ENCODE peak calls at places on chromosomes 7 and 10, in six cellular contexts. J, O, D, Y, E and W are unnamed samples.

GRCh38 chr7:42673951-42674350 is 237.9 kb downstream of the C7orf25 start:
- DNase-seq in J (no peak), O (no peak), D (no peak), Y (peak), E (no peak), W (no peak)

GRCh38 chr10:62270020-62270419 is 1.4 kb upstream of the RTKN2 start:
- DNase-seq in J (no peak), O (no peak), D (no peak), Y (no peak), E (no peak), W (no peak)

GRCh38 chr7:13327669-13328068 is 640.2 kb downstream of the ARL4A start:
- DNase-seq in J (no peak), O (no peak), D (no peak), Y (no peak), E (no peak), W (no peak)

GRCh38 chr10:125514206-125515162 is 168.5 kb downstream of the TEX36 start:
- DNase-seq in J (no peak), O (no peak), D (no peak), Y (no peak), E (no peak), W (no peak)

GRCh38 chr7:47939425-47940036 is 8.7 kb downstream of the PKD1L1 start:
- DNase-seq in J (no peak), O (no peak), D (no peak), Y (no peak), E (no peak), W (no peak)

GRCh38 chr10:69069090-69070042 is 18.5 kb upstream of the SRGN start:
- DNase-seq in J (no peak), O (no peak), D (no peak), Y (no peak), E (no peak), W (no peak)

GRCh38 chr7:26988975-26989374 is 106.8 kb downstream of the HOXA1 start:
- DNase-seq in J (no peak), O (no peak), D (no peak), Y (no peak), E (no peak), W (no peak)

GRCh38 chr7:150356265-150356897 is 12.2 kb upstream of the REPIN1 start:
- DNase-seq in J (no peak), O (no peak), D (no peak), Y (peak), E (no peak), W (peak)

GRCh38 chr10:88108115-88108610 is 244.7 kb downstream of the PTEN start:
- DNase-seq in J (no peak), O (no peak), D (no peak), Y (peak), E (no peak), W (no peak)

GRCh38 chr10:46557319-46558140 is 1.1 kb upstream of the GPRIN2 start:
- DNase-seq in J (peak), O (no peak), D (peak), Y (peak), E (peak), W (no peak)

GRCh38 chr10:14889318-14889717 is 10.7 kb downstream of the SUV39H2 start:
- DNase-seq in J (no peak), O (no peak), D (no peak), Y (no peak), E (no peak), W (peak)

GRCh38 chr10:92413519-92413918 is 122.6 kb downstream of the MARCHF5 start:
- DNase-seq in J (no peak), O (no peak), D (no peak), Y (no peak), E (no peak), W (no peak)

GRCh38 chr10:36534471-36535002 is 590.9 kb upstream of the ANKRD30A start:
- DNase-seq in J (no peak), O (no peak), D (no peak), Y (peak), E (no peak), W (no peak)

GRCh38 chr10:69272620-69273019 is 5.7 kb upstream of the HK1 start:
- DNase-seq in J (no peak), O (no peak), D (no peak), Y (no peak), E (no peak), W (no peak)

GRCh38 chr10:115654961-115655360 is 561.8 kb downstream of the ATRNL1 start:
- DNase-seq in J (no peak), O (no peak), D (no peak), Y (no peak), E (no peak), W (no peak)

GRCh38 chr7:1550005-1550845 is 5.8 kb downstream of the TMEM184A start:
- DNase-seq in J (no peak), O (peak), D (no peak), Y (no peak), E (no peak), W (no peak)

GRCh38 chr7:28685660-28686417 is 272.3 kb downstream of the TRIL start:
- DNase-seq in J (peak), O (peak), D (peak), Y (no peak), E (peak), W (no peak)

GRCh38 chr10:112950714-112951348 is 784 bp downstream of the TCF7L2 start:
- DNase-seq in J (no peak), O (peak), D (peak), Y (peak), E (peak), W (peak)

GRCh38 chr10:17144757-17145156 is 15.1 kb upstream of the CUBN start:
- DNase-seq in J (no peak), O (no peak), D (no peak), Y (peak), E (no peak), W (peak)

GRCh38 chr10:65818990-65819389 is 1106.8 kb upstream of the LRRTM3 start:
- DNase-seq in J (no peak), O (no peak), D (no peak), Y (no peak), E (no peak), W (no peak)

GRCh38 chr10:109963439-109963838 is 40.1 kb upstream of the XPNPEP1 start:
- DNase-seq in J (no peak), O (no peak), D (no peak), Y (no peak), E (no peak), W (no peak)

DNA sequence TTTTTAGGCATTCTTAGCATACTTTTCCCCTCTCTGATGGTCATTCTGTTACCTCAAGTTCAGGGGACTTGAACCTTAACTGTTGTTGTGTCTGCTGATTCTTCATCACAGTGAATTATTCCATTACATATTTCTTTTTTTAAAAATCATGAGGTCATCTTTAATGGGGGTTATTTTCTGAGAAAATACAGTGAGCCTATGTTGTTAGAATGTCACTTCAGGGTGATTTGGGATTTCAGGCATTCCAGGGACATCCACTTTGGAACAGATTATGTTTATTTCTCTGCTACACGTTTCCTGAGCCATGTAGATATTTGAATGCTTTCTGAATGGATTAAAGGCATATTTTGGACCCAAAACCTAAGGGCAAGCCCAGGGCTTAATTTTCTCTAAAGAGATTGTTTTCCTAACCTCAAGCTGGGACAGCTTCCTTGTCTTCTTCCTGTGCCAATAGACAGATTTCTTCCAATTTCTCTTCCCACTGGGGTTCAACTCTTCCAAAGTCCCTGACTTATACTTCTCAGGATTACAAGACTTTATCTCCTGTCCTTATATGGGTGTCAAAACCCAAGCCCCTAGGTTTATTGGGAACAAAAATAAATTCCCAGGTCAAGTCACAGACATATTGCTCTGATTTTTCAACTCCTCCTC is 271.7 kb downstream of the ARHGAP12 start:
- DNase-seq in J (no peak), O (no peak), D (no peak), Y (no peak), E (no peak), W (no peak)
- H3K27ac ChIP-seq in J (peak), O (peak), D (peak), Y (no peak), E (peak), W (no peak)

GRCh38 chr7:44666566-44666965 is 60.1 kb downstream of the OGDH start:
- DNase-seq in J (no peak), O (no peak), D (no peak), Y (no peak), E (no peak), W (no peak)

GRCh38 chr7:44664756-44665461 is 58.5 kb downstream of the OGDH start:
- DNase-seq in J (no peak), O (no peak), D (no peak), Y (no peak), E (no peak), W (no peak)

GRCh38 chr7:44661233-44661632 is 54.8 kb downstream of the OGDH start:
- DNase-seq in J (no peak), O (no peak), D (no peak), Y (no peak), E (no peak), W (no peak)

GRCh38 chr7:44667190-44667589 is 60.8 kb downstream of the OGDH start:
- DNase-seq in J (no peak), O (no peak), D (no peak), Y (no peak), E (no peak), W (no peak)

DNA sequence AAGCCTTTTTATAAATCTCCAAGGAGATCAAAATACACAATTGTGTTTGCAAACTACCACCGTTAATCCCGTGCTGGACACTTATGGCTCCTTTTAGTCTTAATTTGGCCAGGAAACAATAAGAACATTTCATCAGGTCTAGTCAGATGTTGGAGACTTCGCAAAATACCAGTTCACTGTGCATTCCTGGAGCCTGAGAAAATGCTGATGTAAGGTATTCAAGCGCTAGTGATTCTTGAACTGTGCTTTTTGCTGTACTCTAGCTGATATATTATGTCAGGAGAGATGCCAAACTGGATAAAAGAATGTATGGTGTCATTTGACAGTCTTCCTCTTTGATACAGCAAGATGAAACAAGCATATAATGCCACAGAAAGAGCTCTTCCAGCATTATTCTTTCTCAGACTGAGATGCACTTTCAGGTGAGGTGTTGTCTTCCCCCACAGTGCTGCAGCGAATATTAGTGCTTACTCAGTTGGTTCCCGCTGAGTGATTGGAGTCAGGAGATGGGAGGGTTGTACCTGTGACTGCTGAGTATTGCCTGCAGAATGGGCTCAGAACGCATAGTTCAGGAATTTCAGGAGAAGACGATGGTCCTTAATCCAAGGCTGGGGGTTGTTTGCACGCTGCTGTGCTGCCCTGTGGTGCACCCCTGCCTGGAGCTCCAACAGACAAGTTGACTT is 59.2 kb downstream of the OGDH start:
- DNase-seq in J (no peak), O (no peak), D (no peak), Y (no peak), E (no peak), W (no peak)
- H3K27ac ChIP-seq in J (peak), O (no peak), D (no peak), Y (no peak), E (peak), W (no peak)

DNA sequence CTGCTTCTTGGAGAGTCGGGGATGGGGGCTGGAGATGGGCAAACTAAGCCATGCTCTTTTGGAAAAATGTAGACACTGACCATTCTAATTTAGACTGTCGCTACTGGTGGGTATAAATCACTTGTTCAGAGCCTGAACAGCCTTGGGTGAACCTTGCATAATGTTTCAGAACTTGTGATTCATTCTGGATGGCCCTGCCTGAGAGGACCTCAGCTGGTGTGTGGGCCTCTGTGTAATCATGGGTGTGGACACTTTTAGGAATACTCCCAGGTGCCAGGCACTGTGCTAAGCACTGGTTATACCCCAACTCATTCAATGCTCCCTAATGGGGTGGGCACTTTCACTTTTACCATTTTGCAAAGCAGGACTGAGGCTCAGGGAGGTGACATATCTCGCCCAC is 26.8 kb upstream of the TM9SF3 start:
- DNase-seq in J (no peak), O (no peak), D (no peak), Y (no peak), E (no peak), W (no peak)
- H3K27ac ChIP-seq in J (no peak), O (no peak), D (no peak), Y (no peak), E (no peak), W (no peak)

GRCh38 chr7:139626817-139627216 is 103.3 kb downstream of the CLEC2L start:
- DNase-seq in J (no peak), O (no peak), D (no peak), Y (no peak), E (no peak), W (no peak)
- H3K27ac ChIP-seq in J (no peak), O (no peak), D (no peak), Y (no peak), E (peak), W (peak)